ENCODE peak calls at places on chromosomes 16 and 17, in nine cellular contexts. K is H9, C is body of pancreas, N is colonic mucosa, D is PC-3, H is osteoblast, R is fibroblast of lung, J is ascending aorta, S is GM12878. T is an unnamed sample. For H3K4me1, the result is how much of the 10 kb centered on the place peaks cover.

GRCh38 chr17:8608001-8608400 is 22.5 kb downstream of the MYH10 start:
- DNase-seq in K (no peak), C (no peak), N (no peak), D (no peak), H (peak), R (peak), J (no peak), S (no peak), T (no peak)

GRCh38 chr17:6276711-6277110 is 158.2 kb downstream of the AIPL1 start:
- DNase-seq in K (no peak), C (no peak), N (no peak), D (no peak), H (no peak), R (no peak), J (no peak), S (no peak), T (no peak)

GRCh38 chr16:81866820-81867440 is 87.8 kb downstream of the PLCG2 start:
- DNase-seq in K (no peak), C (peak), N (peak), D (no peak), H (no peak), R (no peak), J (peak), S (no peak), T (peak)

GRCh38 chr16:88630433-88630832 is 7.9 kb upstream of the IL17C start:
- DNase-seq in K (no peak), C (no peak), N (no peak), D (no peak), H (no peak), R (no peak), J (no peak), S (no peak), T (no peak)

GRCh38 chr17:29977836-29978235 is 36.4 kb downstream of the EFCAB5 start:
- DNase-seq in K (no peak), C (no peak), N (no peak), D (no peak), H (peak), R (peak), J (no peak), S (no peak), T (no peak)

GRCh38 chr16:11742041-11742535 is 569 bp downstream of the TXNDC11 start:
- DNase-seq in K (peak), C (peak), N (peak), D (no peak), H (no peak), R (peak), J (peak), S (no peak), T (peak)

GRCh38 chr17:13266596-13266995 is 248.8 kb upstream of the ELAC2 start:
- DNase-seq in K (no peak), C (no peak), N (no peak), D (peak), H (no peak), R (peak), J (no peak), S (no peak), T (no peak)

GRCh38 chr16:35626051-35626450 is 2166.6 kb downstream of the TP53TG3F start:
- DNase-seq in K (no peak), C (no peak), N (no peak), D (no peak), H (no peak), R (no peak), J (no peak), S (no peak), T (no peak)

GRCh38 chr17:37098910-37099664 is 150.3 kb downstream of the AATF start:
- DNase-seq in K (no peak), C (no peak), N (no peak), D (peak), H (peak), R (no peak), J (no peak), S (no peak), T (peak)

GRCh38 chr17:77100009-77100408 is 40.8 kb upstream of the SEC14L1 start:
- DNase-seq in K (no peak), C (no peak), N (peak), D (no peak), H (no peak), R (no peak), J (peak), S (no peak), T (peak)

GRCh38 chr16:77531741-77532140 is 96.9 kb upstream of the ADAMTS18 start:
- DNase-seq in K (no peak), C (no peak), N (no peak), D (peak), H (no peak), R (peak), J (no peak), S (no peak), T (no peak)

GRCh38 chr17:79072544-79072943 is 2.1 kb upstream of the ENGASE start:
- DNase-seq in K (no peak), C (no peak), N (no peak), D (no peak), H (peak), R (no peak), J (no peak), S (no peak), T (no peak)

GRCh38 chr17:15896834-15897233 is 48.1 kb upstream of the ADORA2B start:
- DNase-seq in K (no peak), C (no peak), N (no peak), D (no peak), H (no peak), R (no peak), J (no peak), S (no peak), T (no peak)

GRCh38 chr16:2990891-2991290 is 10.6 kb upstream of the PKMYT1 start:
- DNase-seq in K (no peak), C (no peak), N (peak), D (peak), H (no peak), R (no peak), J (no peak), S (no peak), T (peak)

GRCh38 chr17:248337-249235 is 67.1 kb upstream of the DOC2B start:
- DNase-seq in K (no peak), C (no peak), N (no peak), D (no peak), H (peak), R (no peak), J (peak), S (no peak), T (no peak)

GRCh38 chr17:17666111-17666714 is 15.0 kb upstream of the RAI1 start:
- DNase-seq in K (no peak), C (no peak), N (peak), D (peak), H (peak), R (peak), J (no peak), S (no peak), T (peak)

GRCh38 chr17:78359936-78360370 is at the start of gene SOCS3:
- DNase-seq in K (peak), C (peak), N (peak), D (peak), H (peak), R (peak), J (peak), S (no peak), T (peak)

GRCh38 chr16:47779201-47780016 is 318.3 kb downstream of the PHKB start:
- DNase-seq in K (no peak), C (no peak), N (no peak), D (no peak), H (peak), R (peak), J (no peak), S (peak), T (no peak)

GRCh38 chr17:65561394-65562205 is at the start of gene AXIN2:
- DNase-seq in K (peak), C (peak), N (peak), D (peak), H (peak), R (peak), J (peak), S (no peak), T (peak)

GRCh38 chr17:58680038-58680369 is 11.8 kb downstream of the TEX14 start:
- DNase-seq in K (peak), C (no peak), N (no peak), D (no peak), H (no peak), R (no peak), J (no peak), S (no peak), T (no peak)

GRCh38 chr17:2393184-2393953 is 7.5 kb downstream of the MNT start:
- DNase-seq in K (peak), C (peak), N (peak), D (peak), H (peak), R (peak), J (peak), S (no peak), T (no peak)

GRCh38 chr16:30875881-30876791 is 17.7 kb downstream of the BCL7C start:
- DNase-seq in K (no peak), C (no peak), N (peak), D (no peak), H (peak), R (peak), J (no peak), S (peak), T (peak)

GRCh38 chr16:21300309-21301167 is 22.4 kb upstream of the CRYM start:
- DNase-seq in K (peak), C (peak), N (peak), D (peak), H (peak), R (peak), J (peak), S (peak), T (peak)

GRCh38 chr17:4833941-4834501 is 881 bp downstream of the MINK1 start:
- DNase-seq in K (no peak), C (peak), N (peak), D (peak), H (peak), R (peak), J (peak), S (no peak), T (peak)

GRCh38 chr17:17570207-17570797 is 21.2 kb downstream of the PEMT start:
- DNase-seq in K (peak), C (peak), N (peak), D (peak), H (peak), R (peak), J (no peak), S (no peak), T (peak)

GRCh38 chr17:6567528-6568185 is 11.3 kb upstream of the PITPNM3 start:
- DNase-seq in K (peak), C (no peak), N (no peak), D (no peak), H (peak), R (no peak), J (no peak), S (no peak), T (peak)

GRCh38 chr17:78053777-78054468 is 74.6 kb downstream of the TMC6 start:
- DNase-seq in K (no peak), C (no peak), N (no peak), D (peak), H (no peak), R (no peak), J (no peak), S (no peak), T (no peak)

GRCh38 chr17:5500247-5500803 is 14.0 kb downstream of the MIS12 start:
- DNase-seq in K (peak), C (no peak), N (no peak), D (no peak), H (no peak), R (no peak), J (no peak), S (no peak), T (no peak)

GRCh38 chr16:89442990-89443726 is 47.2 kb downstream of the ANKRD11 start:
- DNase-seq in K (no peak), C (peak), N (peak), D (peak), H (peak), R (peak), J (peak), S (no peak), T (peak)

GRCh38 chr17:21680366-21680765 is 12.0 kb upstream of the KCNJ18 start:
- DNase-seq in K (no peak), C (no peak), N (no peak), D (no peak), H (no peak), R (no peak), J (peak), S (no peak), T (no peak)

GRCh38 chr17:41185001-41185400 is 290 bp upstream of the KRTAP4-1 start:
- DNase-seq in K (no peak), C (no peak), N (no peak), D (no peak), H (no peak), R (no peak), J (no peak), S (no peak), T (no peak)

GRCh38 chr17:67528751-67529436 is 151.8 kb downstream of the PITPNC1 start:
- DNase-seq in K (peak), C (peak), N (peak), D (peak), H (peak), R (peak), J (peak), S (no peak), T (peak)

DNA sequence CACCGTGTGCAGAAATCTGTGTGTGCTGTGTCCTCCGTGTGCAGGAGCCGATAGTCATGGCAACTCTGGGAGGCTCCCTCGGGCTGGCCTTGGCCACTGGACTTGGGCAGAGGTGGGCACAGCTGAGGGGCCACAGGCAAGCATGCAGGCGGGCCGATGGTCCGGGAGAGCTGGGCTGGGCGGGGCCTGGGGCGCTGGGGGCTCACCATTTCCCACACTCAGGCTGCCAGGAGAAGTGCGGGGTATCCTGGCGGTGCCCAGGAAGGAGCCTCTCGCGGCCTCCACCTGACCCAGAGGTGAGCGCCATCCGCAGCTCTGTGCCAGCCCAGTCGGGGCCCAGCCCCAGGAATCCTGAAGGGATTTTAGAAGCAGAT is 28.4 kb downstream of the BAHCC1 start:
- DNase-seq in K (no peak), C (no peak), N (no peak), D (no peak), H (no peak), R (no peak), J (no peak), S (no peak), T (no peak)
- H3K4me1 ChIP-seq in K (under half), C (half or more), N (under half), D (under half), H (half or more), R (under half), J (half or more), S (under half), T (under half)

GRCh38 chr17:82737981-82738877 is 2.8 kb downstream of the FN3K start:
- DNase-seq in K (no peak), C (peak), N (no peak), D (no peak), H (peak), R (peak), J (no peak), S (no peak), T (no peak)

GRCh38 chr17:82748756-82749155 is 3.1 kb upstream of the TBCD start:
- DNase-seq in K (no peak), C (no peak), N (no peak), D (no peak), H (no peak), R (no peak), J (no peak), S (no peak), T (no peak)

GRCh38 chr17:82740906-82741759 is 5.7 kb downstream of the FN3K start:
- DNase-seq in K (no peak), C (no peak), N (no peak), D (no peak), H (no peak), R (no peak), J (no peak), S (no peak), T (no peak)

GRCh38 chr17:82745524-82745923 is 6.3 kb upstream of the TBCD start:
- DNase-seq in K (no peak), C (no peak), N (no peak), D (no peak), H (no peak), R (no peak), J (no peak), S (no peak), T (no peak)

DNA sequence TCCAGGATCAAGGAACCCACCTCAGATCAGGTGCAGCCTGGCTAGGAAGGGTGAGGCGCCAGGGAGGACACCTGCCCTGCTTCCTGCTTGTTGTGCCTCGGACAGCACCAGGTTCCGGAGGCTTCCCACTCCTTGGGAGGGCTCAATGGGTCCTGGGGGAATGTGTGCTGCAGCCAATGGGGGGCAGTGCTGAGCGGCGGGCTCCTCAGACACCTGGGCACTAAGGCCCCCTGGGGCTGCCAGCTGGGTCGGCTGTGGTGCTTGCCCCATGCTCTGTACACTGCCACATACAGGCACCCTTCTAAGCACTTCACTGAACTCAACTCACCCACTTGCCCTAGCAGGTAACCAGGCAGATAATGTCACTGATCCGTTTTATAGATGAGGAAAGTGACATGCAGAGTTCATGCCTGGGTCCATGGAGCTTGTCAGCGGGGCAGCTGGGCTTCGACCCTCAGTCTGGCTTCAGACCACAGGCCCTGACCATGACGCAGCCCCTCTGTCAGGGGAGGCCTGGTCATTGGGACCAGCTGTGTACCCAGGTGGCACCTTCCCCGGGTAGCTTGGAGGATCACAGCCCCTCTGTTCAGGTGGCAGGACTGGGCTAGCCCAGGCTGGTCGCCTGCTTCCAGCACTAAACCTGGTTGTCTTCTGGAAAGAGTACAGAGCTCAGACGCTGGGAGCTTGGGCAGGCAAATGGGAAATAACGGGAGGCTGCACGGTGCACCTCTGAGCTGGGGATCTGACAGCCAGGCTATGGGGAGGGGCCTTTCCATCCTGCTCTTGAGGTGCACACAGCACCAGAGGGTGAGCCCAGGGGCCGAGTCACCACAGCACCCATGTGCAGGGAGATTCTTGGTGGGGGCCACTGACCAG is 8.2 kb downstream of the FN3K start:
- DNase-seq in K (peak), C (no peak), N (no peak), D (no peak), H (peak), R (no peak), J (no peak), S (no peak), T (no peak)
- TF ChIP-seq CTCF in K (peak), C (no peak), N (no peak), D (peak), H (no peak), R (no peak), J (no peak), S (no peak), T (no peak)

GRCh38 chr17:56593741-56594527 is 435 bp downstream of the NOG start:
- DNase-seq in K (peak), C (peak), N (peak), D (peak), H (peak), R (peak), J (peak), S (no peak), T (peak)

GRCh38 chr17:56596741-56597494 is 3.4 kb downstream of the NOG start:
- DNase-seq in K (peak), C (no peak), N (no peak), D (no peak), H (peak), R (no peak), J (no peak), S (no peak), T (no peak)

GRCh38 chr17:56593073-56593740 is at the start of gene NOG:
- DNase-seq in K (peak), C (peak), N (peak), D (peak), H (peak), R (peak), J (no peak), S (no peak), T (peak)

GRCh38 chr17:56595831-56596740 is 2.6 kb downstream of the NOG start:
- DNase-seq in K (peak), C (no peak), N (no peak), D (peak), H (no peak), R (no peak), J (no peak), S (no peak), T (peak)

GRCh38 chr17:56594528-56595418 is 1.3 kb downstream of the NOG start:
- DNase-seq in K (peak), C (no peak), N (no peak), D (peak), H (peak), R (peak), J (no peak), S (no peak), T (peak)
- H3K27ac ChIP-seq in K (no peak), C (no peak), N (no peak), D (no peak), H (no peak), R (peak), J (peak), S (no peak), T (peak)

GRCh38 chr16:84486551-84487235 is 17.8 kb downstream of the MEAK7 start:
- DNase-seq in K (no peak), C (no peak), N (peak), D (no peak), H (peak), R (no peak), J (no peak), S (no peak), T (no peak)

GRCh38 chr16:84486126-84486525 is 18.3 kb downstream of the MEAK7 start:
- DNase-seq in K (no peak), C (no peak), N (no peak), D (no peak), H (no peak), R (no peak), J (no peak), S (no peak), T (no peak)

GRCh38 chr16:84487358-84487757 is 17.1 kb downstream of the MEAK7 start:
- DNase-seq in K (no peak), C (no peak), N (peak), D (no peak), H (no peak), R (no peak), J (no peak), S (no peak), T (no peak)

GRCh38 chr16:84485255-84486010 is 19.0 kb downstream of the MEAK7 start:
- DNase-seq in K (no peak), C (no peak), N (peak), D (no peak), H (peak), R (no peak), J (no peak), S (no peak), T (no peak)

GRCh38 chr16:84489141-84489540 is 15.3 kb downstream of the MEAK7 start:
- DNase-seq in K (no peak), C (no peak), N (peak), D (no peak), H (no peak), R (no peak), J (no peak), S (no peak), T (no peak)
- H3K4me1 ChIP-seq in K (under half), C (under half), N (under half), D (under half), H (under half), R (under half), J (under half), S (under half), T (under half)

DNA sequence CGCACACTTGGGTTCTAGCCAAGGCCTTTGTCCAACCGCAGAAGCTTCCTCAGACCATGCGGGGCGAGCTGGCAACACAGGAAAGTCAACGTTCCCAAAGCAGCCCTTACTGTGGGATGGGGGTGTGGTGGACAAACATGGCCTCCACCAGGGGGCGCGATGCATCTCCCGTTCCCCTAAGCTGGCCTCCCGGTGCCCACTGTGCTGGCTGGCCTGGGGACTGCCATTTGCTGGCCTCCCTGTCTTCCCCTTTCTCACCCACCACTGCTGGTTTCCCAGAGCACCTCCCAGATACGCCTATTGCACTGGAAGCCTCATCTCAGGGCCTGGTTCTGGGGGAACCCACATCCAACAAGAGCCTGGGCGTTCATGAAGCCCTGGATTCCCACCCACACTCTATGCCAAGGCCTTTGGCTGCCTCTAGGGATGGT is 145.3 kb downstream of the IRF8 start:
- DNase-seq in K (peak), C (peak), N (no peak), D (peak), H (peak), R (peak), J (no peak), S (no peak), T (no peak)
- TF ChIP-seq CTCF in K (peak), C (peak), N (peak), D (peak), H (peak), R (peak), J (no peak), S (peak), T (peak)

T was measured in PC-9.